ENCODE peak calls at places on chromosomes 11 and 22, in nine cellular contexts. One of them, this sample, is unnamed.

GRCh38 chr11:96338910-96339703 is 3.9 kb downstream of the MAML2 start:
- DNase-seq in IMR-90: peak
- DNase-seq in CD4-positive, alpha-beta T cell: peak
- DNase-seq in memory B cell: peak
- DNase-seq in SK-N-MC: no peak
- DNase-seq in H54: no peak
- DNase-seq in HEK293T: no peak
- DNase-seq in H7: no peak
- DNase-seq in mammary epithelial cell: peak
- DNase-seq in this sample: no peak

GRCh38 chr11:133355095-133355494 is 177.2 kb downstream of the OPCML start:
- DNase-seq in SK-N-MC: no peak
- DNase-seq in mammary epithelial cell: peak
- DNase-seq in H54: no peak
- DNase-seq in HEK293T: no peak
- DNase-seq in H7: no peak
- DNase-seq in CD4-positive, alpha-beta T cell: no peak
- DNase-seq in IMR-90: no peak
- DNase-seq in memory B cell: no peak
- DNase-seq in this sample: no peak

GRCh38 chr22:18075101-18075730 is 2.6 kb upstream of the PEX26 start:
- DNase-seq in H54: no peak
- DNase-seq in IMR-90: no peak
- DNase-seq in mammary epithelial cell: no peak
- DNase-seq in memory B cell: no peak
- DNase-seq in SK-N-MC: no peak
- DNase-seq in CD4-positive, alpha-beta T cell: no peak
- DNase-seq in HEK293T: no peak
- DNase-seq in H7: no peak
- DNase-seq in this sample: no peak

GRCh38 chr11:21640491-21640890 is 552.4 kb upstream of the ANO5 start:
- DNase-seq in CD4-positive, alpha-beta T cell: no peak
- DNase-seq in memory B cell: no peak
- DNase-seq in H54: no peak
- DNase-seq in IMR-90: no peak
- DNase-seq in SK-N-MC: no peak
- DNase-seq in mammary epithelial cell: no peak
- DNase-seq in H7: no peak
- DNase-seq in HEK293T: no peak
- DNase-seq in this sample: no peak

GRCh38 chr22:40332319-40332781 is 13.9 kb upstream of the ADSL start:
- DNase-seq in SK-N-MC: no peak
- DNase-seq in HEK293T: no peak
- DNase-seq in IMR-90: peak
- DNase-seq in CD4-positive, alpha-beta T cell: no peak
- DNase-seq in H54: no peak
- DNase-seq in H7: peak
- DNase-seq in memory B cell: no peak
- DNase-seq in mammary epithelial cell: no peak
- DNase-seq in this sample: no peak

GRCh38 chr22:35359380-35360065 is 21.4 kb upstream of the HMOX1 start:
- DNase-seq in memory B cell: no peak
- DNase-seq in IMR-90: no peak
- DNase-seq in mammary epithelial cell: no peak
- DNase-seq in CD4-positive, alpha-beta T cell: no peak
- DNase-seq in HEK293T: no peak
- DNase-seq in H7: no peak
- DNase-seq in H54: no peak
- DNase-seq in SK-N-MC: no peak
- DNase-seq in this sample: no peak

GRCh38 chr11:67290801-67291200 is 1.7 kb downstream of the ANKRD13D start:
- DNase-seq in IMR-90: no peak
- DNase-seq in CD4-positive, alpha-beta T cell: no peak
- DNase-seq in mammary epithelial cell: no peak
- DNase-seq in memory B cell: no peak
- DNase-seq in H54: no peak
- DNase-seq in SK-N-MC: no peak
- DNase-seq in HEK293T: no peak
- DNase-seq in H7: no peak
- DNase-seq in this sample: no peak

GRCh38 chr11:71355266-71355665 is 92.9 kb downstream of the DHCR7 start:
- DNase-seq in CD4-positive, alpha-beta T cell: no peak
- DNase-seq in memory B cell: no peak
- DNase-seq in H7: no peak
- DNase-seq in H54: no peak
- DNase-seq in SK-N-MC: no peak
- DNase-seq in IMR-90: peak
- DNase-seq in HEK293T: no peak
- DNase-seq in mammary epithelial cell: peak
- DNase-seq in this sample: no peak

GRCh38 chr11:19419021-19419750 is 178.4 kb upstream of the E2F8 start:
- DNase-seq in mammary epithelial cell: no peak
- DNase-seq in H54: no peak
- DNase-seq in IMR-90: peak
- DNase-seq in SK-N-MC: no peak
- DNase-seq in CD4-positive, alpha-beta T cell: no peak
- DNase-seq in H7: no peak
- DNase-seq in HEK293T: no peak
- DNase-seq in memory B cell: no peak
- DNase-seq in this sample: no peak

GRCh38 chr22:17939579-17939978 is 84.8 kb downstream of the MICAL3 start:
- DNase-seq in CD4-positive, alpha-beta T cell: no peak
- DNase-seq in H7: no peak
- DNase-seq in mammary epithelial cell: no peak
- DNase-seq in H54: no peak
- DNase-seq in HEK293T: no peak
- DNase-seq in IMR-90: no peak
- DNase-seq in SK-N-MC: no peak
- DNase-seq in memory B cell: no peak
- DNase-seq in this sample: no peak

GRCh38 chr11:70205049-70205725 is 2.1 kb downstream of the FADD start:
- DNase-seq in mammary epithelial cell: no peak
- DNase-seq in H7: no peak
- DNase-seq in CD4-positive, alpha-beta T cell: no peak
- DNase-seq in HEK293T: no peak
- DNase-seq in memory B cell: no peak
- DNase-seq in IMR-90: peak
- DNase-seq in SK-N-MC: no peak
- DNase-seq in H54: no peak
- DNase-seq in this sample: no peak

GRCh38 chr11:2377511-2378443 is 667 bp downstream of the CD81 start:
- DNase-seq in memory B cell: peak
- DNase-seq in H54: peak
- DNase-seq in IMR-90: peak
- DNase-seq in mammary epithelial cell: no peak
- DNase-seq in H7: peak
- DNase-seq in HEK293T: peak
- DNase-seq in SK-N-MC: no peak
- DNase-seq in CD4-positive, alpha-beta T cell: peak
- DNase-seq in this sample: peak

GRCh38 chr11:57478971-57479663 is 18.8 kb downstream of the RTN4RL2 start:
- DNase-seq in SK-N-MC: no peak
- DNase-seq in H7: peak
- DNase-seq in CD4-positive, alpha-beta T cell: no peak
- DNase-seq in H54: no peak
- DNase-seq in mammary epithelial cell: no peak
- DNase-seq in memory B cell: no peak
- DNase-seq in HEK293T: no peak
- DNase-seq in IMR-90: no peak
- DNase-seq in this sample: no peak

GRCh38 chr22:35842954-35843353 is 125.3 kb downstream of the APOL5 start:
- DNase-seq in H7: no peak
- DNase-seq in IMR-90: peak
- DNase-seq in H54: no peak
- DNase-seq in HEK293T: peak
- DNase-seq in mammary epithelial cell: peak
- DNase-seq in SK-N-MC: no peak
- DNase-seq in CD4-positive, alpha-beta T cell: no peak
- DNase-seq in memory B cell: no peak
- DNase-seq in this sample: no peak

GRCh38 chr22:47285981-47286380 is 523.5 kb downstream of the TBC1D22A start:
- DNase-seq in CD4-positive, alpha-beta T cell: no peak
- DNase-seq in memory B cell: no peak
- DNase-seq in HEK293T: no peak
- DNase-seq in H7: no peak
- DNase-seq in mammary epithelial cell: no peak
- DNase-seq in IMR-90: no peak
- DNase-seq in SK-N-MC: no peak
- DNase-seq in H54: no peak
- DNase-seq in this sample: no peak

GRCh38 chr11:35897019-35897418 is 46.8 kb upstream of the LDLRAD3 start:
- DNase-seq in SK-N-MC: no peak
- DNase-seq in HEK293T: no peak
- DNase-seq in CD4-positive, alpha-beta T cell: no peak
- DNase-seq in mammary epithelial cell: no peak
- DNase-seq in H54: no peak
- DNase-seq in IMR-90: no peak
- DNase-seq in H7: no peak
- DNase-seq in memory B cell: no peak
- DNase-seq in this sample: no peak

GRCh38 chr11:12048936-12049790 is 40.7 kb upstream of the DKK3 start:
- DNase-seq in mammary epithelial cell: no peak
- DNase-seq in H54: no peak
- DNase-seq in memory B cell: no peak
- DNase-seq in CD4-positive, alpha-beta T cell: no peak
- DNase-seq in IMR-90: peak
- DNase-seq in SK-N-MC: no peak
- DNase-seq in H7: no peak
- DNase-seq in HEK293T: no peak
- DNase-seq in this sample: no peak

GRCh38 chr11:105392546-105392945 is 217.3 kb upstream of the GRIA4 start:
- DNase-seq in CD4-positive, alpha-beta T cell: no peak
- DNase-seq in SK-N-MC: no peak
- DNase-seq in H7: no peak
- DNase-seq in IMR-90: peak
- DNase-seq in mammary epithelial cell: no peak
- DNase-seq in memory B cell: no peak
- DNase-seq in HEK293T: no peak
- DNase-seq in H54: no peak
- DNase-seq in this sample: no peak

GRCh38 chr11:44188643-44189042 is 93.2 kb downstream of the EXT2 start:
- DNase-seq in H54: no peak
- DNase-seq in mammary epithelial cell: no peak
- DNase-seq in SK-N-MC: no peak
- DNase-seq in CD4-positive, alpha-beta T cell: no peak
- DNase-seq in memory B cell: no peak
- DNase-seq in HEK293T: no peak
- DNase-seq in IMR-90: peak
- DNase-seq in H7: no peak
- DNase-seq in this sample: no peak

GRCh38 chr22:31151872-31152271 is 8.1 kb upstream of the RNF185 start:
- DNase-seq in mammary epithelial cell: no peak
- DNase-seq in memory B cell: no peak
- DNase-seq in IMR-90: no peak
- DNase-seq in CD4-positive, alpha-beta T cell: no peak
- DNase-seq in SK-N-MC: no peak
- DNase-seq in HEK293T: no peak
- DNase-seq in H54: no peak
- DNase-seq in H7: no peak
- DNase-seq in this sample: no peak

GRCh38 chr11:99371257-99371656 is 350.5 kb downstream of the CNTN5 start:
- DNase-seq in HEK293T: no peak
- DNase-seq in mammary epithelial cell: no peak
- DNase-seq in IMR-90: peak
- DNase-seq in H7: no peak
- DNase-seq in SK-N-MC: no peak
- DNase-seq in H54: no peak
- DNase-seq in memory B cell: no peak
- DNase-seq in CD4-positive, alpha-beta T cell: no peak
- DNase-seq in this sample: no peak

GRCh38 chr11:131109256-131109655 is 193.0 kb upstream of the SNX19 start:
- DNase-seq in IMR-90: peak
- DNase-seq in CD4-positive, alpha-beta T cell: no peak
- DNase-seq in H54: no peak
- DNase-seq in SK-N-MC: no peak
- DNase-seq in H7: no peak
- DNase-seq in mammary epithelial cell: peak
- DNase-seq in memory B cell: no peak
- DNase-seq in HEK293T: no peak
- DNase-seq in this sample: no peak

GRCh38 chr11:93051181-93051580 is 81.7 kb downstream of the MTNR1B start:
- DNase-seq in H54: no peak
- DNase-seq in IMR-90: peak
- DNase-seq in mammary epithelial cell: no peak
- DNase-seq in memory B cell: no peak
- DNase-seq in H7: no peak
- DNase-seq in SK-N-MC: no peak
- DNase-seq in HEK293T: no peak
- DNase-seq in CD4-positive, alpha-beta T cell: no peak
- DNase-seq in this sample: no peak

GRCh38 chr22:42022162-42022847 is 23.7 kb downstream of the WBP2NL start:
- DNase-seq in CD4-positive, alpha-beta T cell: no peak
- DNase-seq in SK-N-MC: no peak
- DNase-seq in H54: no peak
- DNase-seq in HEK293T: no peak
- DNase-seq in memory B cell: no peak
- DNase-seq in H7: no peak
- DNase-seq in mammary epithelial cell: peak
- DNase-seq in IMR-90: no peak
- DNase-seq in this sample: no peak

GRCh38 chr11:8732276-8732675 is 49.7 kb downstream of the RPL27A start:
- DNase-seq in H54: no peak
- DNase-seq in memory B cell: peak
- DNase-seq in H7: no peak
- DNase-seq in mammary epithelial cell: no peak
- DNase-seq in SK-N-MC: no peak
- DNase-seq in HEK293T: no peak
- DNase-seq in CD4-positive, alpha-beta T cell: no peak
- DNase-seq in IMR-90: no peak
- DNase-seq in this sample: no peak

GRCh38 chr22:29520851-29521250 is 32.7 kb downstream of the THOC5 start:
- DNase-seq in mammary epithelial cell: no peak
- DNase-seq in memory B cell: no peak
- DNase-seq in SK-N-MC: no peak
- DNase-seq in H7: no peak
- DNase-seq in IMR-90: peak
- DNase-seq in CD4-positive, alpha-beta T cell: no peak
- DNase-seq in HEK293T: no peak
- DNase-seq in H54: peak
- DNase-seq in this sample: no peak

GRCh38 chr11:92628401-92629292 is 340.8 kb upstream of the MTNR1B start:
- DNase-seq in H7: no peak
- DNase-seq in IMR-90: peak
- DNase-seq in HEK293T: no peak
- DNase-seq in SK-N-MC: no peak
- DNase-seq in mammary epithelial cell: no peak
- DNase-seq in H54: no peak
- DNase-seq in memory B cell: no peak
- DNase-seq in CD4-positive, alpha-beta T cell: no peak
- DNase-seq in this sample: no peak

GRCh38 chr11:128503231-128503991 is 83.9 kb downstream of the ETS1 start:
- DNase-seq in CD4-positive, alpha-beta T cell: no peak
- DNase-seq in H54: no peak
- DNase-seq in H7: no peak
- DNase-seq in IMR-90: peak
- DNase-seq in mammary epithelial cell: peak
- DNase-seq in memory B cell: no peak
- DNase-seq in SK-N-MC: peak
- DNase-seq in HEK293T: no peak
- DNase-seq in this sample: no peak

GRCh38 chr11:7964261-7964660 is 986 bp downstream of the NLRP10 start:
- DNase-seq in IMR-90: peak
- DNase-seq in HEK293T: no peak
- DNase-seq in memory B cell: no peak
- DNase-seq in CD4-positive, alpha-beta T cell: no peak
- DNase-seq in H7: no peak
- DNase-seq in H54: no peak
- DNase-seq in mammary epithelial cell: no peak
- DNase-seq in SK-N-MC: no peak
- DNase-seq in this sample: no peak

GRCh38 chr22:29457730-29458129 is 19.3 kb downstream of the RFPL1 start:
- DNase-seq in CD4-positive, alpha-beta T cell: no peak
- DNase-seq in SK-N-MC: no peak
- DNase-seq in H54: peak
- DNase-seq in memory B cell: no peak
- DNase-seq in H7: peak
- DNase-seq in mammary epithelial cell: peak
- DNase-seq in HEK293T: peak
- DNase-seq in IMR-90: peak
- DNase-seq in this sample: no peak

GRCh38 chr11:130157111-130157510 is 2.5 kb upstream of the ST14 start:
- DNase-seq in CD4-positive, alpha-beta T cell: no peak
- DNase-seq in H7: no peak
- DNase-seq in memory B cell: no peak
- DNase-seq in IMR-90: no peak
- DNase-seq in H54: peak
- DNase-seq in SK-N-MC: no peak
- DNase-seq in mammary epithelial cell: no peak
- DNase-seq in HEK293T: no peak
- DNase-seq in this sample: no peak